ENCODE peak calls at places on chromosomes 6 and 20, in seven cellular contexts. A is GM04504; O is pons; D is Calu3; P is NCI-H1436; G is effector memory CD8-positive, alpha-beta T cell; C is naive thymus-derived CD4-positive, alpha-beta T cell. L is an unnamed sample.

GRCh38 chr20:49724637-49725606 is 11.2 kb upstream of the B4GALT5 start:
- DNase-seq in P (no peak), A (no peak), O (peak; percentile 37), C (no peak), D (peak; percentile 41), G (no peak), L (peak; percentile 25)

GRCh38 chr6:163415176-163415619 is 680 bp downstream of the QKI start:
- DNase-seq in C (peak; percentile 42), D (no peak), A (no peak), G (peak; percentile 17), P (no peak), O (no peak), L (no peak)

GRCh38 chr6:143117108-143117507 is 56.4 kb downstream of the AIG1 start:
- DNase-seq in C (no peak), G (no peak), P (no peak), O (no peak), A (no peak), D (no peak), L (no peak)

GRCh38 chr20:8536219-8536618 is 404.2 kb downstream of the PLCB1 start:
- DNase-seq in P (no peak), C (no peak), G (no peak), O (no peak), D (no peak), A (no peak), L (no peak)

GRCh38 chr6:1164600-1164999 is 147.3 kb upstream of the FOXQ1 start:
- DNase-seq in A (no peak), C (no peak), G (no peak), D (no peak), O (peak; percentile 81), P (no peak), L (no peak)

GRCh38 chr6:11354019-11354418 is 121.6 kb upstream of the NEDD9 start:
- DNase-seq in C (peak; percentile 48), D (no peak), O (no peak), P (no peak), A (no peak), G (no peak), L (no peak)

GRCh38 chr6:26240981-26241770 is 123.8 kb upstream of the BTN3A2 start:
- DNase-seq in C (peak; percentile 47), A (no peak), G (peak; percentile 41), D (no peak), P (no peak), O (no peak), L (peak; percentile 72)

GRCh38 chr20:36541227-36542018 is at the start of gene MYL9:
- DNase-seq in D (peak; percentile 69), A (peak; percentile 53), O (no peak), P (no peak), G (no peak), C (no peak), L (peak; percentile 14)

GRCh38 chr20:31675828-31676533 is 38.3 kb downstream of the COX4I2 start:
- DNase-seq in D (no peak), G (peak; percentile 45), C (peak; percentile 56), P (no peak), A (no peak), O (no peak), L (peak; percentile 70)

GRCh38 chr20:61387204-61387958 is 135.3 kb downstream of the CDH4 start:
- DNase-seq in O (no peak), D (no peak), G (no peak), P (no peak), A (peak; percentile 18), C (no peak), L (no peak)

GRCh38 chr20:35405775-35406174 is 6.0 kb downstream of the UQCC1 start:
- DNase-seq in C (no peak), P (no peak), G (no peak), A (no peak), O (no peak), D (no peak), L (no peak)

GRCh38 chr20:49594143-49594928 is 26.4 kb upstream of the PTGIS start:
- DNase-seq in G (no peak), A (peak; percentile 75), O (no peak), C (no peak), D (peak; percentile 53), P (no peak), L (peak; percentile 33)

GRCh38 chr6:154460306-154461071 is 50.0 kb downstream of the CNKSR3 start:
- DNase-seq in A (no peak), D (no peak), G (no peak), P (no peak), C (no peak), O (no peak), L (no peak)

GRCh38 chr6:108715832-108716231 is 132.4 kb upstream of the ARMC2 start:
- DNase-seq in G (no peak), O (no peak), C (no peak), D (no peak), P (no peak), A (no peak), L (no peak)

GRCh38 chr6:36695414-36695813 is 2.2 kb upstream of the RAB44 start:
- DNase-seq in O (no peak), A (no peak), D (no peak), P (no peak), C (no peak), G (no peak), L (no peak)

GRCh38 chr20:17909745-17910345 is 58.7 kb downstream of the SNX5 start:
- DNase-seq in D (no peak), G (no peak), C (no peak), P (no peak), A (no peak), O (no peak), L (no peak)